ENCODE peak calls at places on chromosomes 12 and 14, in seven cellular contexts. J, U, Q, M, F, B and A are unnamed samples. For H3K36me3, the result is how much of the 10 kb centered on the place peaks cover.

GRCh38 chr12:99393763-99394162 is 253.8 kb upstream of the GARIN6 start:
- DNase-seq in J (no peak), U (no peak), F (no peak), B (no peak), Q (no peak), M (no peak), A (no peak)

GRCh38 chr14:103546651-103547454 is 15.6 kb downstream of the BAG5 start:
- DNase-seq in U (no peak), M (peak), J (peak), Q (no peak), B (peak), F (no peak), A (peak)

GRCh38 chr14:32702571-32702970 is 236.1 kb upstream of the NPAS3 start:
- DNase-seq in B (no peak), U (peak), F (no peak), J (peak), Q (peak), M (peak), A (peak)

GRCh38 chr12:128830505-128830893 is 6.7 kb upstream of the SLC15A4 start:
- DNase-seq in J (no peak), M (no peak), B (no peak), U (no peak), Q (no peak), F (no peak), A (no peak)

GRCh38 chr12:65537978-65538377 is 259.5 kb downstream of the MSRB3 start:
- DNase-seq in U (no peak), Q (no peak), M (no peak), J (no peak), F (no peak), B (no peak), A (no peak)

GRCh38 chr12:65074932-65075331 is 46.2 kb downstream of the WIF1 start:
- DNase-seq in B (no peak), M (no peak), Q (no peak), U (no peak), J (no peak), F (no peak), A (no peak)

GRCh38 chr14:103880986-103881926 is 33.9 kb upstream of the PPP1R13B start:
- DNase-seq in F (no peak), J (peak), B (no peak), Q (no peak), M (no peak), U (no peak), A (peak)

GRCh38 chr14:52553002-52553670 is 500 bp downstream of the GPR137C start:
- DNase-seq in B (peak), M (peak), U (peak), Q (no peak), J (peak), F (no peak), A (peak)

GRCh38 chr14:102805454-102805891 is 28.2 kb downstream of the TRAF3 start:
- DNase-seq in M (peak), U (peak), J (no peak), F (no peak), Q (no peak), B (no peak), A (no peak)

GRCh38 chr12:19576421-19576925 is 137.2 kb downstream of the AEBP2 start:
- DNase-seq in J (no peak), Q (no peak), F (no peak), B (no peak), M (no peak), U (no peak), A (no peak)

GRCh38 chr12:114508529-114509129 is 102.7 kb upstream of the TBX5 start:
- DNase-seq in J (peak), M (peak), Q (peak), B (peak), U (peak), F (peak), A (peak)

GRCh38 chr12:123286997-123287396 is 15.3 kb upstream of the CDK2AP1 start:
- DNase-seq in J (no peak), M (no peak), B (no peak), U (no peak), F (no peak), Q (no peak), A (no peak)

GRCh38 chr12:6306599-6307220 is 3.8 kb upstream of the PLEKHG6 start:
- DNase-seq in B (no peak), J (no peak), M (no peak), F (no peak), U (no peak), Q (no peak), A (no peak)

GRCh38 chr14:69535230-69535848 is 39.3 kb downstream of the CCDC177 start:
- DNase-seq in Q (no peak), M (peak), F (no peak), B (no peak), U (peak), J (peak), A (no peak)

GRCh38 chr12:112916270-112916669 is 9.5 kb downstream of the OAS1 start:
- DNase-seq in M (peak), J (no peak), B (no peak), F (no peak), Q (no peak), U (no peak), A (no peak)

GRCh38 chr12:79737875-79738718 is 47.3 kb upstream of the PAWR start:
- DNase-seq in M (peak), F (peak), Q (no peak), J (no peak), B (no peak), U (no peak), A (peak)

GRCh38 chr12:100413006-100413405 is 56.1 kb downstream of the SLC17A8 start:
- DNase-seq in F (no peak), J (no peak), M (no peak), Q (no peak), B (no peak), U (no peak), A (no peak)

GRCh38 chr14:36271222-36271621 is 49.2 kb downstream of the MBIP start:
- DNase-seq in J (no peak), F (no peak), U (peak), B (no peak), M (no peak), Q (no peak), A (no peak)

DNA sequence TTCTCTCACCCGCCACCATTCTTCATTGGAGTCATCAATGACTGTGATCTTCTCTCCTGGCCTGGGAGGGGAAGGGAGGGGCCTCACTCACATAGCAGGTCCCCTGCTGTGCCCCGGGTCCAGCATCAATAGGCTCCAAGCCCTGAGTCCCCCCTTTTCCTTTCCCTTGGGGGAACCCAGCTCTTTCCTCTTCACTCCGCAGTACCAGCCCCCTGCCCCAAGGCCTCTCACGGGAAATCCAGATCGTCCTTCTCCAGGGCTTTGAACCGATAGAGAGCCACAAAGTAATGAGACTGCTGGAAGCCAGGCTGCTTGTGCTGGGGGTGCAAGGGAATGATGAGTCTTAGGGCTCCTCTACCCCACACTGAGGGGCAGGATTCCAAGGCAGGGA is 6.7 kb downstream of the STAC3 start:
- DNase-seq in J (no peak), Q (no peak), F (no peak), B (no peak), U (no peak), M (no peak), A (no peak)
- H3K4me3 ChIP-seq in J (no peak), Q (no peak), F (peak), B (no peak), U (no peak), M (no peak), A (no peak)

GRCh38 chr14:34766611-34767010 is 52.2 kb upstream of the CFL2 start:
- DNase-seq in F (no peak), U (no peak), J (no peak), B (no peak), M (peak), Q (no peak), A (no peak)
- H3K36me3 ChIP-seq in F (half or more), U (under half), J (under half), B (half or more), M (under half), Q (under half), A (under half)

GRCh38 chr12:56336361-56337167 is 2.1 kb upstream of the IL23A start:
- DNase-seq in F (no peak), B (no peak), J (no peak), U (no peak), Q (no peak), M (no peak), A (no peak)
- H3K27ac ChIP-seq in F (no peak), B (no peak), J (no peak), U (no peak), Q (no peak), M (no peak), A (no peak)

DNA sequence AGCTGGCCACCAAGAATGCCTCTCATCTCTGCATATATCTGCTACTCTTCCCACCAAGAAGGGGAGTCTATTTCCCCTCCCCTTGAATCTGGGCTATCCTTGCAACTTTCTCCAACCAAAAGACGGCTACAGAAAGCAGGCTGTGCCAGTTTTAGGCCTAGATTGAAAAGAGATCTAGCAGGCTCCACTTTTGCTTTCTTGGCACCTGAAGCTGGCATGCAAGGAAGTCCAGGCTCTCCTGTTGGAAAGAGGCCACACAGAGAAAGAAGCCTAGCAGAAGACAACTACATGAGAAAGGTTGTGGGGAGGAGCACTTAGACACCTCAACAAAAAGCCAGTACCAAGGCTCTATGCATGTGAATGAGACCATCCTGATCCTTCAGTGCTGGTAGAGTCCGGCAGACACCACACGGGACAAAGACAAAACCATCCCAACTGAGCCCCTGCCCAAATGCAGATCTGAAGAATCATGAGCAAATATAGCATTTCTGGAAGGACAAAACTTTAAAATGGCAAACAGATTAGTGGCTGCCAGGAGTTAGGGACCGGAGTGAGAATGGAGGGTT is 68.0 kb downstream of the SPPL3 start:
- DNase-seq in B (no peak), Q (no peak), J (no peak), M (no peak), U (no peak), F (no peak), A (no peak)
- H3K4me3 ChIP-seq in B (no peak), Q (no peak), J (no peak), M (no peak), U (no peak), F (peak), A (no peak)

GRCh38 chr12:119679081-119679480 is 11.1 kb downstream of the PRKAB1 start:
- DNase-seq in J (no peak), F (no peak), U (no peak), B (no peak), M (no peak), Q (no peak), A (no peak)

GRCh38 chr12:119674560-119674959 is 6.6 kb downstream of the PRKAB1 start:
- DNase-seq in Q (no peak), U (no peak), F (no peak), J (no peak), M (no peak), B (no peak), A (no peak)

GRCh38 chr12:119678459-119678858 is 10.5 kb downstream of the PRKAB1 start:
- DNase-seq in M (no peak), J (no peak), F (no peak), U (no peak), B (no peak), Q (no peak), A (no peak)

GRCh38 chr12:119676022-119676421 is 8.1 kb downstream of the PRKAB1 start:
- DNase-seq in B (no peak), F (no peak), Q (no peak), M (no peak), J (no peak), U (no peak), A (no peak)

GRCh38 chr12:119676573-119676972 is 8.6 kb downstream of the PRKAB1 start:
- DNase-seq in F (no peak), M (no peak), U (no peak), Q (no peak), B (no peak), J (no peak), A (no peak)
- H3K36me3 ChIP-seq in F (half or more), M (half or more), U (half or more), Q (half or more), B (half or more), J (under half), A (half or more)

DNA sequence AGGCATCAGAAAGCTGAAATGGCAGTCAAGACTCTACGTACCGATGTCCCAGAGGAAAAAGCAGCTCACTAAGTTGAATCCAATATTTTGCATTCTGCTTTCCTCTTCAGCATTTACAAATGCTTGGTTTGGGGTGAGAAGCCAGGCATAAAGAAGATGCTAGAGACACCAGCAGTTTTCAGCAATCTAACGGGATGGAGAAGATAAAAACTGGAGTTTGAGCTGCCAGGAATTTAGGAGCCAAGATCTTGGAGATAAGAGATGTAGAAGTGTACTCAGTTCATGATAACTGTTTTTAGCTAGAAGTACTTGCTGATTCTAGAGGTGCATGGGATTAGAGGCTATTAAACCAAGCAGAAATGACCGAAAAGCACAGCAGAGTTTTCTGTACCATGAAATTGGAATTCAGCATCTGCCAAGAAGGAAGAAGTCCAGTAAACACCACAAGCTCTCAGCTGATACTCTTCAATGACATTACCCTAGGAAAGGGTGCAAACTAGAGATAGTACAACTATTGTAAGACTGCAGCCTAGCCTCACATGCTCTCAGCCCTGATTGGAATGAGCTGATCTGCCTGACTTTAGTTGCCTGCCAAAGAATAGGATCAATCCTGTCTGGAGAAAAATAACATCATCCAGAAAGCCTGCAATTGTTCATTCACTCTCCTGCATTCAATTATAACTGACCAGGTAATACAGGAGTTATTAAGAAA is 7.4 kb upstream of the ALDH1L2 start:
- DNase-seq in Q (no peak), J (no peak), F (no peak), B (no peak), M (no peak), U (no peak), A (no peak)
- H3K27ac ChIP-seq in Q (no peak), J (no peak), F (no peak), B (no peak), M (no peak), U (no peak), A (no peak)

GRCh38 chr12:53698948-53699672 is 23.2 kb upstream of the ATP5MC2 start:
- DNase-seq in J (no peak), U (no peak), B (no peak), F (no peak), M (no peak), Q (no peak), A (no peak)

GRCh38 chr12:53696285-53696654 is 20.4 kb upstream of the ATP5MC2 start:
- DNase-seq in B (no peak), F (peak), U (peak), J (peak), Q (no peak), M (peak), A (peak)

GRCh38 chr12:53695148-53696138 is 19.6 kb upstream of the ATP5MC2 start:
- DNase-seq in F (no peak), Q (no peak), B (no peak), J (no peak), U (no peak), M (peak), A (peak)

GRCh38 chr12:53696655-53697321 is 20.9 kb upstream of the ATP5MC2 start:
- DNase-seq in M (no peak), F (no peak), J (no peak), U (no peak), B (no peak), Q (no peak), A (no peak)

GRCh38 chr12:53694746-53695145 is 18.9 kb upstream of the ATP5MC2 start:
- DNase-seq in F (no peak), U (no peak), J (no peak), Q (no peak), B (no peak), M (no peak), A (no peak)
- H3K4me3 ChIP-seq in F (no peak), U (no peak), J (peak), Q (no peak), B (peak), M (peak), A (peak)